ENCODE peak calls at places on chromosomes 11 and 22, in five cellular contexts. M, H, J, L and Q are unnamed samples.

GRCh38 chr11:116857316-116857715 is 19.9 kb upstream of the APOA1 start:
- DNase-seq in L (no peak), H (no peak), J (no peak), M (no peak), Q (no peak)

GRCh38 chr11:104136861-104137260 is 27.1 kb downstream of the PDGFD start:
- DNase-seq in J (no peak), L (no peak), H (no peak), M (no peak), Q (no peak)

GRCh38 chr22:48585916-48586798 is 1241.5 kb downstream of the BRD1 start:
- DNase-seq in H (no peak), M (no peak), J (no peak), L (no peak), Q (no peak)

GRCh38 chr11:72058416-72059034 is 21.8 kb downstream of the NUMA1 start:
- DNase-seq in M (no peak), J (no peak), L (peak; percentile 40), H (no peak), Q (no peak)

GRCh38 chr22:45332001-45332400 is 22.3 kb downstream of the FAM118A start:
- DNase-seq in J (no peak), M (no peak), L (no peak), H (no peak), Q (no peak)

GRCh38 chr11:17275376-17276235 is 933 bp upstream of the NUCB2 start:
- DNase-seq in M (no peak), J (peak; percentile 25), H (no peak), L (no peak), Q (no peak)

GRCh38 chr11:83990160-83990733 is 704.1 kb upstream of the CCDC90B start:
- DNase-seq in M (no peak), L (no peak), H (no peak), J (no peak), Q (peak; percentile 7)

GRCh38 chr11:120108154-120108784 is 29.6 kb downstream of the TRIM29 start:
- DNase-seq in H (peak; percentile 51), L (peak; percentile 32), M (peak; percentile 67), J (peak; percentile 80), Q (peak; percentile 75)

GRCh38 chr11:74123008-74123448 is 47.8 kb downstream of the C2CD3 start:
- DNase-seq in M (no peak), L (no peak), J (peak; percentile 16), H (no peak), Q (no peak)

GRCh38 chr11:22633354-22633902 is 7.8 kb upstream of the FANCF start:
- DNase-seq in H (no peak), J (no peak), L (no peak), M (no peak), Q (no peak)

GRCh38 chr22:42280836-42281235 is 10.4 kb upstream of the TCF20 start:
- DNase-seq in H (no peak), L (no peak), J (no peak), M (no peak), Q (no peak)

GRCh38 chr11:59615132-59615636 is 390 bp downstream of the OSBP start:
- DNase-seq in L (no peak), H (peak; percentile 71), J (peak; percentile 57), M (peak; percentile 71), Q (peak; percentile 14)

GRCh38 chr22:25193548-25193947 is 6.1 kb upstream of the CRYBB3 start:
- DNase-seq in L (no peak), J (no peak), H (peak; percentile 21), M (no peak), Q (no peak)

GRCh38 chr22:24554316-24555159 is at the start of gene GUCD1:
- DNase-seq in L (peak; percentile 27), J (peak; percentile 18), H (peak; percentile 52), M (no peak), Q (peak; percentile 25)

GRCh38 chr11:68016904-68017817 is 7.0 kb downstream of the ALDH3B1 start:
- DNase-seq in J (no peak), L (no peak), H (no peak), M (no peak), Q (no peak)

GRCh38 chr22:38205261-38206128 is 3.7 kb downstream of the MAFF start:
- DNase-seq in L (peak; percentile 82), M (no peak), H (no peak), J (no peak), Q (no peak)

GRCh38 chr11:114255289-114255688 is 40.9 kb upstream of the NNMT start:
- DNase-seq in M (no peak), L (no peak), J (no peak), H (no peak), Q (no peak)

DNA sequence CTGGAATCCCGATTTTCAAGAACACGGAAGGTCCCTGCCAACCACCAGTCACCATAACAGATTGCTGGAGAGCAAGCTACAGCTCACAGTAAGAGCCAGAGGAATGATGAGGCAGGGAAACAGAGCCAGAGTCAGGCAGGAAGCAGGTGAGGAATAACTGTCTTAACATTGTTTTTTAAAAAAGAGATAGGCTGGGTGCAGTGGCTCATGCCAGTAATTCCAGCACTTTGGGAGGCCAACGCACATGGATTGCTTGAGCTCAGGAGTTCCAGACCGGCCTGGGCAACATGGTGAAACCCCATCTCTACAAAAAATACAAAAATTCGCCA is 13.5 kb upstream of the CASTOR1 start:
- DNase-seq in J (no peak), M (no peak), L (no peak), H (no peak), Q (no peak)
- H3K4me3 ChIP-seq in J (no peak overlapping the region), M (no peak overlapping the region), L (no peak overlapping the region), H (no peak overlapping the region), Q (no peak overlapping the region)

GRCh38 chr11:134233729-134234179 is 9.3 kb downstream of the VPS26B start:
- DNase-seq in L (no peak), J (no peak), H (no peak), M (no peak), Q (no peak)

GRCh38 chr11:134230339-134230738 is 5.9 kb downstream of the VPS26B start:
- DNase-seq in H (no peak), J (no peak), L (no peak), M (no peak), Q (no peak)

GRCh38 chr11:134229131-134229790 is 4.8 kb downstream of the VPS26B start:
- DNase-seq in J (no peak), H (no peak), L (peak; percentile 16), M (no peak), Q (no peak)

GRCh38 chr11:134235399-134235798 is 10.9 kb downstream of the VPS26B start:
- DNase-seq in M (no peak), J (no peak), L (no peak), H (no peak), Q (no peak)

DNA sequence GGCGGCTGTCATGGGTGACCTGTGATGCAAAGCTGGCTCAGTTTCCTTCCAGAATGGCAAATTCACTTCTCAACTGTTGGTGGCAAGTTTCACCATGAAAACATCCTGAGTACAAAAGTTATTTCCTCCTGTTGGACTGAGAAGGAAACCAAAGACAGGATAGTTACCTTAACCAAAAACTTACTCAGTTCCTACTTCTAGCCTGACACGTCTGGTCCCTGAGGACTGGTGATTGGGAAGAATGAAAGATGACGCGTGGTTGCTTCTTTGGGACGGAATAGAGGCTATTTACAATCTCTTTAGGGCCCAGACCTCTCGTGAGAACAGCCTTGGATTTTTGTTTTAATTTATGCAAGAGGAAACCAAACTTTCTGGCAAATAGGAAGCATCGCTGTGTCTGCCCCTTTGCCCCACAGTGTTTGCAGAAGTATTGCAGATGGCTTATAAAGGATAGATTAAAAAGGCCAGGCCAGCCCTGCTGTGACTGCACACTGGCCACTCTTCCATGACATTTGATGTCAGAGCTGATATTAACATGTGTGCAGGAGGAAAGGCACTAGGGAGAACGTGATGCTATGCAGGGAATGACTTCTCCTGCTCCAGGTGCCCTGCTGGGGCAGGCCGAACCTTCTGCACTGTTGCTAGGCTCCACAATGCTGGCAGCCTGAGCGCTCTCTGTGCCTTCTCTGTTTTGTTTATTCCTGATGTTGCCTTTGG is 7.6 kb downstream of the VPS26B start:
- DNase-seq in L (no peak), H (no peak), J (no peak), M (no peak), Q (no peak)
- H3K4me3 ChIP-seq in L (no peak overlapping the region), H (no peak overlapping the region), J (no peak overlapping the region), M (no peak overlapping the region), Q (no peak overlapping the region)

GRCh38 chr11:46331653-46331984 is 15.6 kb upstream of the DGKZ start:
- DNase-seq in L (no peak), H (no peak), J (no peak), M (no peak), Q (peak; percentile 55)

GRCh38 chr11:46332093-46332567 is 15.1 kb upstream of the DGKZ start:
- DNase-seq in J (no peak), L (no peak), H (no peak), M (no peak), Q (no peak)

GRCh38 chr11:46330154-46330886 is 16.9 kb upstream of the DGKZ start:
- DNase-seq in H (no peak), L (no peak), J (no peak), M (no peak), Q (peak; percentile 54)

GRCh38 chr11:46332568-46333128 is 14.6 kb upstream of the DGKZ start:
- DNase-seq in M (no peak), J (no peak), L (no peak), H (no peak), Q (peak; percentile 68)

GRCh38 chr11:46330887-46331652 is 16.2 kb upstream of the DGKZ start:
- DNase-seq in J (no peak), L (no peak), M (no peak), H (no peak), Q (peak; percentile 67)
- H3K4me3 ChIP-seq in J (no peak overlapping the region), L (no peak overlapping the region), M (no peak overlapping the region), H (no peak overlapping the region), Q (no peak overlapping the region)

GRCh38 chr22:33221566-33221965 is 163.4 kb upstream of the SYN3 start:
- DNase-seq in L (no peak), M (no peak), J (no peak), H (no peak), Q (no peak)
- H3K4me3 ChIP-seq in L (no peak overlapping the region), M (no peak overlapping the region), J (no peak overlapping the region), H (no peak overlapping the region), Q (no peak overlapping the region)

GRCh38 chr22:49845666-49846459 is 7.8 kb upstream of the ZBED4 start:
- DNase-seq in H (no peak), M (no peak), J (no peak), L (no peak), Q (no peak)

GRCh38 chr22:49850021-49850911 is 3.4 kb upstream of the ZBED4 start:
- DNase-seq in H (no peak), L (no peak), J (no peak), M (no peak), Q (no peak)

GRCh38 chr22:49848690-49849160 is 4.9 kb upstream of the ZBED4 start:
- DNase-seq in J (no peak), M (no peak), H (no peak), L (no peak), Q (no peak)

GRCh38 chr22:49849161-49850020 is 4.3 kb upstream of the ZBED4 start:
- DNase-seq in H (no peak), L (no peak), M (no peak), J (no peak), Q (no peak)

GRCh38 chr22:49847751-49848689 is 5.6 kb upstream of the ZBED4 start:
- DNase-seq in L (no peak), J (no peak), M (no peak), H (no peak), Q (no peak)
- H3K4me3 ChIP-seq in L (no peak overlapping the region), J (no peak overlapping the region), M (peak overlapping the region; percentile 47), H (no peak overlapping the region), Q (peak overlapping the region; percentile 37)

DNA sequence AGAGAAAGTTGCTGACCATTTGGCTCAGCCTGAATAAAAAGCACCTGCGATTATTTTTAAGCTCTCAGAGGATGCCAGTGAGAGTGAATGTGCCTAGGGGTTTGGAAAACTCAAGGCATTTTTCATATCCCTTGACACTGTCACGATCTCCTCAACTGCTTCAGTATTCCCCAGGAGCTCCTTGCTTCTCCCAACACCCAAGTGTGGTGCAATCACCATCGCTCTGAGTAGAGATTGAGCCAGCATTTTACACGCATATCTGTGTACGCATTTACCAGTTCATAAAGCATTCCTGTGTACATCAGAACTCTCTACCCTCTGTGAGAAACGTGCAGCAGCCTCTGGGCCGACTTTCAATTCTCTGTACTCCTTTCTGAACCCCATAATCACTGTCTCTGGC is 1.3 kb downstream of the SRRD start:
- DNase-seq in J (no peak), H (no peak), M (no peak), L (no peak), Q (no peak)
- H3K4me3 ChIP-seq in J (peak overlapping the region; percentile 88), H (peak overlapping the region; percentile 86), M (no peak overlapping the region), L (no peak overlapping the region), Q (peak overlapping the region; percentile 97)